ENCODE peak calls at places on chromosomes 4 and X, in four cellular contexts. X, K, I and Z are unnamed samples.
A peak's percentile ranks its signal among the peaks of the same experiment; 100 is the strongest.

GRCh38 chr4:129144755-129145206 is 48.8 kb downstream of the C4orf33 start:
- DNase-seq in X (no peak), K (no peak), I (no peak), Z (no peak)

GRCh38 chr4:103786014-103786413 is 66.2 kb upstream of the TACR3 start:
- DNase-seq in X (no peak), K (no peak), I (no peak), Z (no peak)

GRCh38 chrX:118345045-118345400 is 883 bp upstream of the WDR44 start:
- DNase-seq in K (no peak), I (no peak), X (no peak), Z (no peak)

GRCh38 chrX:151977009-151977408 is 2.5 kb upstream of the GABRE start:
- DNase-seq in K (no peak), X (no peak), I (no peak), Z (no peak)

GRCh38 chrX:41475611-41476241 is 28.6 kb downstream of the NYX start:
- DNase-seq in I (no peak), K (no peak), X (no peak), Z (no peak)

GRCh38 chr4:74481891-74482609 is 37.1 kb downstream of the AREG start:
- DNase-seq in X (no peak), I (no peak), K (no peak), Z (no peak)

GRCh38 chr4:183240581-183241321 is 79.3 kb downstream of the CLDN22 start:
- DNase-seq in X (no peak), K (no peak), I (no peak), Z (no peak)

GRCh38 chrX:134715930-134716619 is 57.8 kb upstream of the PLAC1 start:
- DNase-seq in X (no peak), I (no peak), K (no peak), Z (no peak)

GRCh38 chr4:8731364-8731763 is 138.8 kb downstream of the CPZ start:
- DNase-seq in I (peak; percentile 5), K (peak; percentile 8), X (peak; percentile 54), Z (no peak)

GRCh38 chr4:184934961-184935360 is 83.3 kb upstream of the HELT start:
- DNase-seq in K (no peak), I (no peak), X (no peak), Z (no peak)

GRCh38 chr4:184167576-184167975 is 50.1 kb downstream of the ENPP6 start:
- DNase-seq in I (peak; percentile 32), K (no peak), X (no peak), Z (no peak)

GRCh38 chr4:31094474-31094873 is 374.3 kb downstream of the PCDH7 start:
- DNase-seq in I (no peak), K (no peak), X (no peak), Z (no peak)

GRCh38 chrX:132795211-132795610 is 163.2 kb downstream of the HS6ST2 start:
- DNase-seq in X (no peak), I (no peak), K (no peak), Z (no peak)

GRCh38 chr4:138034871-138035270 is 207.3 kb downstream of the SLC7A11 start:
- DNase-seq in X (no peak), I (no peak), K (no peak), Z (no peak)

GRCh38 chr4:54359919-54360650 is 131.0 kb downstream of the PDGFRA start:
- DNase-seq in K (no peak), I (no peak), X (no peak), Z (no peak)

GRCh38 chr4:61445374-61446063 is 245.4 kb downstream of the ADGRL3 start:
- DNase-seq in K (no peak), I (no peak), X (no peak), Z (no peak)

GRCh38 chrX:149982310-149982709 is 44.0 kb upstream of the EOLA2 start:
- DNase-seq in X (no peak), I (no peak), K (no peak), Z (no peak)

GRCh38 chrX:71627588-71628404 is 9.5 kb upstream of the CXCR3 start:
- DNase-seq in X (no peak), K (no peak), I (no peak), Z (no peak)

GRCh38 chrX:118726887-118727685 is at the start of gene IL13RA1:
- DNase-seq in K (peak; percentile 78), I (peak; percentile 85), X (peak; percentile 90), Z (peak; percentile 76)

GRCh38 chr4:77430847-77431246 is 174.8 kb upstream of the CXCL13 start:
- DNase-seq in X (no peak), K (no peak), I (no peak), Z (no peak)

GRCh38 chrX:64330284-64330683 is 65.0 kb downstream of the MTMR8 start:
- DNase-seq in X (no peak), K (no peak), I (no peak), Z (no peak)
- H3K27ac ChIP-seq in X (no peak overlapping the region), K (no peak overlapping the region), I (no peak overlapping the region), Z (no peak overlapping the region)

GRCh38 chrX:47558436-47558835 is 2.6 kb upstream of the ARAF start:
- DNase-seq in X (no peak), I (no peak), K (no peak), Z (no peak)

GRCh38 chrX:47561653-47562151 is 697 bp downstream of the ARAF start:
- DNase-seq in K (no peak), X (no peak), I (no peak), Z (no peak)

GRCh38 chrX:47562615-47563243 is 1.7 kb downstream of the ARAF start:
- DNase-seq in K (no peak), I (no peak), X (no peak), Z (no peak)

GRCh38 chrX:47560179-47560830 is 700 bp upstream of the ARAF start:
- DNase-seq in X (no peak), K (no peak), I (no peak), Z (no peak)

GRCh38 chrX:47560831-47561652 is at the start of gene ARAF:
- DNase-seq in X (peak; percentile 99), I (peak; percentile 96), K (peak; percentile 99), Z (peak; percentile 98)
- H3K4me3 ChIP-seq in X (peak within 1 kb of the TSS; percentile 61), I (peak within 1 kb of the TSS; percentile 61), K (peak within 1 kb of the TSS; percentile 63), Z (peak within 1 kb of the TSS; percentile 58)

GRCh38 chr4:6873291-6873690 is 36.3 kb upstream of the TBC1D14 start:
- DNase-seq in I (no peak), X (no peak), K (no peak), Z (no peak)
- TF ChIP-seq CTCF in I (no peak), X (no peak), K (no peak), Z (no peak)

DNA sequence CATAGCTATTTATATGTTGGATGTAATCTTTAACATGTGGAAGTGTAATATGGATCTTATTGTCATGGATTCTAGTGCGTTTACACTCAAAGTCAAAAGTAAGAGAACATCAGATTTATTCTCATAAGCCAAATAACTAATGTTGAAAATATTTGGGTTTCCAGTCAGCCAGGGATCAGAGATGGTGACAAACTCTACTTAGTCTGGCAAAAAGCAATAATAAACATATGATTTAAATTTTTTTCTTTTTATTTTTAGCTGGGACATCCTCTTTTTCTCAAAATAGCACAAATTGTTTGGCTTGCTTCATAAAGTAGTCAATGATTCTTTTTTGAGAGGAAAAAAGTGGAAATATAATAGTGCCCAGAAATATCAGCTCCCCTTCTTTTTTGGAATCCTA is 392.3 kb downstream of the ARHGAP24 start:
- DNase-seq in I (no peak), K (no peak), X (no peak), Z (no peak)
- H3K27ac ChIP-seq in I (no peak overlapping the region), K (no peak overlapping the region), X (no peak overlapping the region), Z (no peak overlapping the region)

DNA sequence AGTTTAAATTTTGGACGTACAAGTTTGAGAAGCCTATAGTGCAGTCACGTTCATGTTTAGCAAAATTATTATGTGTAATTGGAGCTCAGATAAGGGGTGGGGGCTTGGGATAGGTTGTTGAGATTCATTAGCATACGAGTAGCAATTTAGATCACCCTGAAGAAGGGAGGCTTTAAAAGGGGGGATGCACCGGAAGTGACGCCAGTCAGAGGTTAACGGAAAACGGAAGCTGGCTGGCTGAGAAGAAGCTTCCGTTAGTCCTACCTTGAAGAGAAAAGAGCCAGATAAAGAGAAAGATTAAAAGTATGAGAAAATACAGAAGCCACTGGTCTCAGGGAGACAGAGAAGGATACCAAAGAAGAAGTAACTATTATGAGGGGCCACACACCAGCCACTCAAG is 1.1 kb upstream of the NXT2 start:
- DNase-seq in I (no peak), X (no peak), K (no peak), Z (no peak)
- H3K4me3 ChIP-seq in I (no peak overlapping the region), X (no peak overlapping the region), K (no peak overlapping the region), Z (no peak overlapping the region)

DNA sequence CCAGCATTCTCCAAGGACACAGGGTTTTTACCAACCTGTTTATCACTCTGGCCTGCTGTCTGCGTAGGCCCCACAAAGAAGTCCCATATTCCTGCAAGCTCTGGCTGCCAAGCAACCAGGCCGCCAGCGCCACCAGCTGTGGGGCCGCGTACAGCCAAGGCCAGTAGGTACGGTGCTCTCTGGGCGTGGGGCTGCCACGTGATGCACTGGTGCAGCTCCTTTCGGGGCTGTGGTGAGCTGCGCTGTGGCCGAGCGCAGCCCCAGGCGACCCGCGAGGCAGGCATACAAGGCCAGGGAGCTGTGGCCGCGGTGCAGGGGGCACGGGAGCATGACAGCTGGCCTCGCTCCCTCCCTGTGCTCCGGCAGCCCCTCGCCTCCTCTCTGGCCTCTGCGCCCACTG is 22.2 kb downstream of the LUZP4 start:
- DNase-seq in K (peak; percentile 69), X (no peak), I (no peak), Z (no peak)
- TF ChIP-seq CTCF in K (no peak), X (no peak), I (no peak), Z (no peak)

GRCh38 chr4:68907230-68907629 is 44.4 kb downstream of the UGT2A3 start:
- DNase-seq in I (no peak), K (no peak), X (no peak), Z (no peak)
- H3K27ac ChIP-seq in I (no peak overlapping the region), K (no peak overlapping the region), X (no peak overlapping the region), Z (no peak overlapping the region)